ENCODE peak calls at places on chromosomes 12 and 14, in eight cellular contexts. One of them, this sample, is unnamed.

GRCh38 chr12:125140239-125140917 is 75.1 kb downstream of the AACS start:
- DNase-seq in ascending aorta: no peak
- DNase-seq in progenitor cell of endocrine pancreas: no peak
- DNase-seq in thoracic aorta: no peak
- DNase-seq in fibroblast of lung: peak
- DNase-seq in HL-60: no peak
- DNase-seq in mammary epithelial cell: no peak
- DNase-seq in GM06990: no peak
- DNase-seq in this sample: no peak

GRCh38 chr12:110199360-110200123 is 75.4 kb downstream of the IFT81 start:
- DNase-seq in ascending aorta: no peak
- DNase-seq in progenitor cell of endocrine pancreas: no peak
- DNase-seq in thoracic aorta: no peak
- DNase-seq in mammary epithelial cell: peak
- DNase-seq in fibroblast of lung: peak
- DNase-seq in GM06990: peak
- DNase-seq in HL-60: no peak
- DNase-seq in this sample: no peak

GRCh38 chr12:43063642-43064041 is 474.1 kb upstream of the PRICKLE1 start:
- DNase-seq in mammary epithelial cell: no peak
- DNase-seq in fibroblast of lung: peak
- DNase-seq in GM06990: no peak
- DNase-seq in HL-60: no peak
- DNase-seq in progenitor cell of endocrine pancreas: no peak
- DNase-seq in ascending aorta: no peak
- DNase-seq in thoracic aorta: no peak
- DNase-seq in this sample: no peak

GRCh38 chr12:7221486-7221885 is 32.0 kb downstream of the PEX5 start:
- DNase-seq in thoracic aorta: no peak
- DNase-seq in fibroblast of lung: no peak
- DNase-seq in ascending aorta: no peak
- DNase-seq in progenitor cell of endocrine pancreas: no peak
- DNase-seq in HL-60: no peak
- DNase-seq in GM06990: no peak
- DNase-seq in mammary epithelial cell: peak
- DNase-seq in this sample: no peak

GRCh38 chr12:74111688-74112360 is 425.8 kb upstream of the ATXN7L3B start:
- DNase-seq in GM06990: no peak
- DNase-seq in HL-60: no peak
- DNase-seq in mammary epithelial cell: peak
- DNase-seq in ascending aorta: no peak
- DNase-seq in fibroblast of lung: peak
- DNase-seq in thoracic aorta: no peak
- DNase-seq in progenitor cell of endocrine pancreas: peak
- DNase-seq in this sample: no peak

GRCh38 chr14:83826838-83827237 is 1703.1 kb upstream of the FLRT2 start:
- DNase-seq in HL-60: no peak
- DNase-seq in ascending aorta: no peak
- DNase-seq in mammary epithelial cell: no peak
- DNase-seq in GM06990: no peak
- DNase-seq in fibroblast of lung: no peak
- DNase-seq in progenitor cell of endocrine pancreas: no peak
- DNase-seq in thoracic aorta: no peak
- DNase-seq in this sample: no peak

GRCh38 chr12:57810450-57810849 is 8.1 kb downstream of the AVIL start:
- DNase-seq in GM06990: no peak
- DNase-seq in progenitor cell of endocrine pancreas: no peak
- DNase-seq in HL-60: peak
- DNase-seq in fibroblast of lung: peak
- DNase-seq in thoracic aorta: no peak
- DNase-seq in mammary epithelial cell: peak
- DNase-seq in ascending aorta: no peak
- DNase-seq in this sample: no peak

GRCh38 chr14:93926873-93927571 is at the start of gene FAM181A:
- DNase-seq in fibroblast of lung: no peak
- DNase-seq in HL-60: no peak
- DNase-seq in GM06990: no peak
- DNase-seq in mammary epithelial cell: no peak
- DNase-seq in thoracic aorta: no peak
- DNase-seq in ascending aorta: no peak
- DNase-seq in progenitor cell of endocrine pancreas: no peak
- DNase-seq in this sample: no peak

GRCh38 chr14:77316872-77317271 is 3.8 kb downstream of the POMT2 start:
- DNase-seq in HL-60: no peak
- DNase-seq in progenitor cell of endocrine pancreas: no peak
- DNase-seq in mammary epithelial cell: peak
- DNase-seq in ascending aorta: no peak
- DNase-seq in fibroblast of lung: no peak
- DNase-seq in thoracic aorta: no peak
- DNase-seq in GM06990: no peak
- DNase-seq in this sample: no peak

GRCh38 chr12:20369164-20370000 is 1.0 kb downstream of the PDE3A start:
- DNase-seq in fibroblast of lung: peak
- DNase-seq in progenitor cell of endocrine pancreas: peak
- DNase-seq in ascending aorta: no peak
- DNase-seq in GM06990: peak
- DNase-seq in thoracic aorta: peak
- DNase-seq in mammary epithelial cell: peak
- DNase-seq in HL-60: no peak
- DNase-seq in this sample: peak

GRCh38 chr14:70735043-70735442 is 74.3 kb downstream of the MAP3K9 start:
- DNase-seq in ascending aorta: no peak
- DNase-seq in HL-60: no peak
- DNase-seq in fibroblast of lung: no peak
- DNase-seq in GM06990: no peak
- DNase-seq in thoracic aorta: no peak
- DNase-seq in mammary epithelial cell: no peak
- DNase-seq in progenitor cell of endocrine pancreas: no peak
- DNase-seq in this sample: no peak

GRCh38 chr14:94005324-94005723 is 8.2 kb downstream of the CCDC197 start:
- DNase-seq in progenitor cell of endocrine pancreas: no peak
- DNase-seq in HL-60: no peak
- DNase-seq in thoracic aorta: no peak
- DNase-seq in fibroblast of lung: no peak
- DNase-seq in ascending aorta: no peak
- DNase-seq in mammary epithelial cell: no peak
- DNase-seq in GM06990: no peak
- DNase-seq in this sample: peak

GRCh38 chr12:11555743-11556625 is 93.5 kb upstream of the ETV6 start:
- DNase-seq in progenitor cell of endocrine pancreas: no peak
- DNase-seq in fibroblast of lung: peak
- DNase-seq in mammary epithelial cell: no peak
- DNase-seq in ascending aorta: no peak
- DNase-seq in HL-60: no peak
- DNase-seq in GM06990: no peak
- DNase-seq in thoracic aorta: no peak
- DNase-seq in this sample: no peak

GRCh38 chr14:99057684-99058083 is 214.3 kb downstream of the BCL11B start:
- DNase-seq in HL-60: no peak
- DNase-seq in thoracic aorta: no peak
- DNase-seq in progenitor cell of endocrine pancreas: no peak
- DNase-seq in fibroblast of lung: no peak
- DNase-seq in mammary epithelial cell: no peak
- DNase-seq in GM06990: no peak
- DNase-seq in ascending aorta: no peak
- DNase-seq in this sample: no peak

DNA sequence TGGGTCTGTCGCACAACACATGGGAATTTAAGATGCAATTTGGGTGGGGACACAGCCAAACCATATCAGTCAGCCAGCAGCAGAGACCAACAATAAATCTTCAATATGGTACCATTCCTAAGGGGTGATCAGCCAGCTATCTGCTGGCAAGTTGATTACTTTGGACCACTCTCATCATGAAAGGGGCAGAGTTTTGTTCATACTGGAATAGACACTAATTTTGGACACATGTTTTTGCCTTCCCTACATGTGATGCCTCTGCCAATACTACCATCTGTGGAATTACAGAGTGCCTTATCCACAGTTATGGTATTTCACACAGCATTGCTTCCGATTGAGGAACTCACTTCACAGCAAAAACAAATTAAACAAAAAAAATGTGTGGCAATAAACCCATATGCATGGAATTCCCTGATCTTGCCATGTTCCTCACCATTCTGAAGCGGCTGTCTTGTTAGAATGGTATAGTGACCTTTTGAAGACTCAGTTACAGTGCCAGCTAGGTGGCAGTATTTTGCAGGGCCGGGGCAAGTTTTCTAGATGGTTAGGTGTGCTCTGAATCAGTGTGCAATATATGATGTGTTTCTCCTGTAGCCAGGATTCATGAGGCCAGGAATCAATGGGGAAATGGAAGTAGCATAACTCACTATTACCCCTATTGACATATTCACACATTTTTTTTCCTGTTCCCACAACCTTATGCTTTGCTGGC is 179.0 kb upstream of the IGF1 start:
- DNase-seq in ascending aorta: no peak
- DNase-seq in GM06990: no peak
- DNase-seq in mammary epithelial cell: no peak
- DNase-seq in thoracic aorta: no peak
- DNase-seq in fibroblast of lung: no peak
- DNase-seq in progenitor cell of endocrine pancreas: no peak
- DNase-seq in HL-60: no peak
- DNase-seq in this sample: no peak
- TF ChIP-seq CTCF in ascending aorta: no peak
- TF ChIP-seq CTCF in GM06990: peak
- TF ChIP-seq CTCF in mammary epithelial cell: no peak
- TF ChIP-seq CTCF in thoracic aorta: no peak
- TF ChIP-seq CTCF in fibroblast of lung: no peak
- TF ChIP-seq CTCF in progenitor cell of endocrine pancreas: no peak
- TF ChIP-seq CTCF in HL-60: peak
- TF ChIP-seq CTCF in this sample: no peak

GRCh38 chr14:58947816-58948440 is 240.5 kb upstream of the DAAM1 start:
- DNase-seq in fibroblast of lung: peak
- DNase-seq in mammary epithelial cell: no peak
- DNase-seq in GM06990: no peak
- DNase-seq in thoracic aorta: no peak
- DNase-seq in HL-60: no peak
- DNase-seq in ascending aorta: no peak
- DNase-seq in progenitor cell of endocrine pancreas: no peak
- DNase-seq in this sample: no peak
- TF ChIP-seq CTCF in fibroblast of lung: peak
- TF ChIP-seq CTCF in mammary epithelial cell: no peak
- TF ChIP-seq CTCF in GM06990: no peak
- TF ChIP-seq CTCF in thoracic aorta: no peak
- TF ChIP-seq CTCF in HL-60: no peak
- TF ChIP-seq CTCF in ascending aorta: no peak
- TF ChIP-seq CTCF in progenitor cell of endocrine pancreas: peak
- TF ChIP-seq CTCF in this sample: no peak

GRCh38 chr14:63179383-63179782 is 24.9 kb upstream of the RHOJ start:
- DNase-seq in HL-60: no peak
- DNase-seq in ascending aorta: no peak
- DNase-seq in thoracic aorta: no peak
- DNase-seq in mammary epithelial cell: peak
- DNase-seq in GM06990: no peak
- DNase-seq in fibroblast of lung: no peak
- DNase-seq in progenitor cell of endocrine pancreas: no peak
- DNase-seq in this sample: no peak

GRCh38 chr14:63178912-63179311 is 25.3 kb upstream of the RHOJ start:
- DNase-seq in HL-60: no peak
- DNase-seq in fibroblast of lung: peak
- DNase-seq in mammary epithelial cell: peak
- DNase-seq in GM06990: no peak
- DNase-seq in progenitor cell of endocrine pancreas: no peak
- DNase-seq in ascending aorta: no peak
- DNase-seq in thoracic aorta: no peak
- DNase-seq in this sample: no peak

GRCh38 chr14:63180017-63180416 is 24.2 kb upstream of the RHOJ start:
- DNase-seq in GM06990: no peak
- DNase-seq in thoracic aorta: no peak
- DNase-seq in fibroblast of lung: no peak
- DNase-seq in HL-60: no peak
- DNase-seq in progenitor cell of endocrine pancreas: no peak
- DNase-seq in ascending aorta: no peak
- DNase-seq in mammary epithelial cell: no peak
- DNase-seq in this sample: no peak

GRCh38 chr14:63175531-63175930 is 28.7 kb upstream of the RHOJ start:
- DNase-seq in thoracic aorta: no peak
- DNase-seq in fibroblast of lung: peak
- DNase-seq in mammary epithelial cell: no peak
- DNase-seq in GM06990: no peak
- DNase-seq in HL-60: no peak
- DNase-seq in progenitor cell of endocrine pancreas: no peak
- DNase-seq in ascending aorta: no peak
- DNase-seq in this sample: no peak

GRCh38 chr14:63174760-63175191 is 29.5 kb upstream of the RHOJ start:
- DNase-seq in progenitor cell of endocrine pancreas: no peak
- DNase-seq in HL-60: no peak
- DNase-seq in ascending aorta: no peak
- DNase-seq in thoracic aorta: no peak
- DNase-seq in mammary epithelial cell: peak
- DNase-seq in fibroblast of lung: peak
- DNase-seq in GM06990: no peak
- DNase-seq in this sample: peak
- TF ChIP-seq CTCF in progenitor cell of endocrine pancreas: peak
- TF ChIP-seq CTCF in HL-60: no peak
- TF ChIP-seq CTCF in ascending aorta: peak
- TF ChIP-seq CTCF in thoracic aorta: peak
- TF ChIP-seq CTCF in mammary epithelial cell: peak
- TF ChIP-seq CTCF in fibroblast of lung: peak
- TF ChIP-seq CTCF in GM06990: peak
- TF ChIP-seq CTCF in this sample: peak

GRCh38 chr12:12616512-12617275 is 5.0 kb downstream of the CREBL2 start:
- DNase-seq in fibroblast of lung: peak
- DNase-seq in thoracic aorta: no peak
- DNase-seq in HL-60: no peak
- DNase-seq in GM06990: no peak
- DNase-seq in ascending aorta: no peak
- DNase-seq in progenitor cell of endocrine pancreas: no peak
- DNase-seq in mammary epithelial cell: no peak
- DNase-seq in this sample: no peak

GRCh38 chr12:12613334-12613733 is 1.7 kb downstream of the CREBL2 start:
- DNase-seq in GM06990: no peak
- DNase-seq in progenitor cell of endocrine pancreas: no peak
- DNase-seq in mammary epithelial cell: no peak
- DNase-seq in fibroblast of lung: no peak
- DNase-seq in thoracic aorta: no peak
- DNase-seq in ascending aorta: no peak
- DNase-seq in HL-60: peak
- DNase-seq in this sample: no peak

GRCh38 chr12:12612403-12612802 is 727 bp downstream of the CREBL2 start:
- DNase-seq in mammary epithelial cell: peak
- DNase-seq in GM06990: no peak
- DNase-seq in fibroblast of lung: peak
- DNase-seq in progenitor cell of endocrine pancreas: no peak
- DNase-seq in ascending aorta: no peak
- DNase-seq in HL-60: no peak
- DNase-seq in thoracic aorta: no peak
- DNase-seq in this sample: peak

GRCh38 chr12:12611512-12612306 is at the start of gene CREBL2:
- DNase-seq in mammary epithelial cell: peak
- DNase-seq in fibroblast of lung: peak
- DNase-seq in progenitor cell of endocrine pancreas: peak
- DNase-seq in HL-60: peak
- DNase-seq in thoracic aorta: peak
- DNase-seq in GM06990: peak
- DNase-seq in ascending aorta: peak
- DNase-seq in this sample: peak

DNA sequence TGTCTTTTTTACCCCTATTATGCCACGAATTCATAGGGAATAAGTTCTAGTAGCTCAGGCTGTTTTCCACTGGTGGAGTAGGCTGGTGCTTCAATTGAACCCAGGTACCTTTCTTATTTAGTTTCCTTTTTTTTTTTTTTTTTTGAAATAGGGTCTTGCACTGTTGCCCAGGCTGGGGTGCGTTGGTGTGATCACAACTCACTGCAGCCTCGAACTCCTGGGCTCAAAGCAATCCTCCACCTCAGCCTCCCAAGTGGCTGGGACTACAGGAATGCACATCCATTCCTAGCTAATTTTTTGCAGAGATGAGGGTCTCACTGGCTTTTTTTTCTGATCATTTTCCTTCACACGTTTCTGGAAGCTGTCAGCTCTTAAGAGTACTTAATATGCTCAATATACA is 2.7 kb downstream of the CREBL2 start:
- DNase-seq in fibroblast of lung: no peak
- DNase-seq in mammary epithelial cell: no peak
- DNase-seq in HL-60: no peak
- DNase-seq in progenitor cell of endocrine pancreas: no peak
- DNase-seq in GM06990: no peak
- DNase-seq in thoracic aorta: no peak
- DNase-seq in ascending aorta: no peak
- DNase-seq in this sample: no peak
- TF ChIP-seq CTCF in fibroblast of lung: no peak
- TF ChIP-seq CTCF in mammary epithelial cell: no peak
- TF ChIP-seq CTCF in HL-60: no peak
- TF ChIP-seq CTCF in progenitor cell of endocrine pancreas: no peak
- TF ChIP-seq CTCF in GM06990: no peak
- TF ChIP-seq CTCF in thoracic aorta: no peak
- TF ChIP-seq CTCF in ascending aorta: no peak
- TF ChIP-seq CTCF in this sample: no peak